ENCODE peak calls at places on chromosome 6, in five cellular contexts. Y is ELF-1, V is tibial nerve, E is WTC11, D is hypothalamus. Z is an unnamed sample.

GRCh38 chr6:118562959-118563358 is 14.9 kb downstream of the PLN start:
- DNase-seq in Y (no peak), V (no peak), E (no peak), D (no peak), Z (no peak)

GRCh38 chr6:109867009-109867969 is 110.8 kb upstream of the GPR6 start:
- DNase-seq in Y (no peak), V (peak), E (no peak), D (peak), Z (no peak)

GRCh38 chr6:55108469-55109130 is 65.7 kb upstream of the HCRTR2 start:
- DNase-seq in Y (peak), V (no peak), E (peak), D (no peak), Z (no peak)

GRCh38 chr6:147759088-147759487 is 250.6 kb downstream of the SAMD5 start:
- DNase-seq in Y (no peak), V (no peak), E (no peak), D (no peak), Z (no peak)

GRCh38 chr6:108837236-108837971 is 10.8 kb upstream of the ARMC2 start:
- DNase-seq in Y (no peak), V (no peak), E (no peak), D (no peak), Z (no peak)

GRCh38 chr6:130843575-130844320 is 16.5 kb downstream of the SMLR1 start:
- DNase-seq in Y (no peak), V (peak), E (no peak), D (no peak), Z (no peak)

GRCh38 chr6:44569931-44570385 is 182.5 kb downstream of the CDC5L start:
- DNase-seq in Y (peak), V (peak), E (no peak), D (no peak), Z (peak)

GRCh38 chr6:2108700-2109306 is 136.6 kb downstream of the GMDS start:
- DNase-seq in Y (no peak), V (no peak), E (no peak), D (no peak), Z (no peak)

GRCh38 chr6:26020291-26020982 is 57.8 kb downstream of the TRIM38 start:
- DNase-seq in Y (peak), V (peak), E (peak), D (peak), Z (peak)

GRCh38 chr6:140320081-140320798 is 945.8 kb upstream of the CITED2 start:
- DNase-seq in Y (no peak), V (no peak), E (no peak), D (no peak), Z (no peak)

GRCh38 chr6:81450180-81450579 is 302.3 kb downstream of the TENT5A start:
- DNase-seq in Y (no peak), V (no peak), E (no peak), D (no peak), Z (no peak)

GRCh38 chr6:88135578-88136114 is 30.5 kb downstream of the CNR1 start:
- DNase-seq in Y (no peak), V (no peak), E (no peak), D (no peak), Z (no peak)

GRCh38 chr6:168307011-168307694 is 12.4 kb downstream of the DACT2 start:
- DNase-seq in Y (no peak), V (no peak), E (no peak), D (no peak), Z (no peak)

GRCh38 chr6:107488875-107489635 is 862 bp upstream of the SOBP start:
- DNase-seq in Y (peak), V (peak), E (peak), D (peak), Z (peak)

GRCh38 chr6:157761331-157761921 is 61.6 kb upstream of the SNX9 start:
- DNase-seq in Y (no peak), V (no peak), E (no peak), D (no peak), Z (no peak)

GRCh38 chr6:107173779-107174178 is 58.5 kb upstream of the BEND3 start:
- DNase-seq in Y (no peak), V (no peak), E (no peak), D (no peak), Z (no peak)